ENCODE peak calls at places on chromosomes 11 and 22, in eight cellular contexts. One of them, this sample, is unnamed.

GRCh38 chr11:110858556-110858921 is 146.3 kb upstream of the ARHGAP20 start:
- DNase-seq in lower lobe of right lung: no peak
- DNase-seq in tibial artery: peak; percentile 65
- DNase-seq in psoas muscle: peak; percentile 58
- DNase-seq in IMR-90: no peak
- DNase-seq in ovary: no peak
- DNase-seq in mucosa of descending colon: peak; percentile 27
- DNase-seq in HCT116: no peak
- DNase-seq in this sample: no peak

GRCh38 chr11:117026593-117027330 is 71.5 kb downstream of the SIK3 start:
- DNase-seq in HCT116: peak; percentile 19
- DNase-seq in lower lobe of right lung: no peak
- DNase-seq in psoas muscle: no peak
- DNase-seq in ovary: no peak
- DNase-seq in IMR-90: peak; percentile 90
- DNase-seq in tibial artery: no peak
- DNase-seq in mucosa of descending colon: no peak
- DNase-seq in this sample: no peak

GRCh38 chr11:70581991-70582885 is 183.9 kb downstream of the CTTN start:
- DNase-seq in IMR-90: no peak
- DNase-seq in ovary: no peak
- DNase-seq in psoas muscle: no peak
- DNase-seq in lower lobe of right lung: peak; percentile 19
- DNase-seq in tibial artery: peak; percentile 52
- DNase-seq in HCT116: no peak
- DNase-seq in mucosa of descending colon: peak; percentile 5
- DNase-seq in this sample: peak; percentile 17

GRCh38 chr11:2548596-2548995 is 103.8 kb downstream of the KCNQ1 start:
- DNase-seq in HCT116: no peak
- DNase-seq in mucosa of descending colon: peak; percentile 12
- DNase-seq in IMR-90: no peak
- DNase-seq in tibial artery: peak; percentile 25
- DNase-seq in lower lobe of right lung: peak; percentile 16
- DNase-seq in ovary: no peak
- DNase-seq in psoas muscle: no peak
- DNase-seq in this sample: peak; percentile 5

GRCh38 chr11:89487016-89487415 is 4.2 kb downstream of the NOX4 start:
- DNase-seq in HCT116: no peak
- DNase-seq in ovary: no peak
- DNase-seq in mucosa of descending colon: no peak
- DNase-seq in psoas muscle: no peak
- DNase-seq in IMR-90: peak; percentile 75
- DNase-seq in lower lobe of right lung: no peak
- DNase-seq in tibial artery: no peak
- DNase-seq in this sample: no peak

GRCh38 chr11:64482588-64482987 is 108.4 kb upstream of the SLC22A12 start:
- DNase-seq in IMR-90: no peak
- DNase-seq in HCT116: no peak
- DNase-seq in tibial artery: no peak
- DNase-seq in mucosa of descending colon: no peak
- DNase-seq in ovary: no peak
- DNase-seq in lower lobe of right lung: no peak
- DNase-seq in psoas muscle: no peak
- DNase-seq in this sample: no peak

GRCh38 chr11:119693253-119693815 is 35.7 kb downstream of the NECTIN1 start:
- DNase-seq in HCT116: no peak
- DNase-seq in ovary: no peak
- DNase-seq in IMR-90: no peak
- DNase-seq in mucosa of descending colon: no peak
- DNase-seq in tibial artery: no peak
- DNase-seq in psoas muscle: no peak
- DNase-seq in lower lobe of right lung: no peak
- DNase-seq in this sample: no peak

GRCh38 chr22:33049125-33049729 is 9.0 kb downstream of the SYN3 start:
- DNase-seq in HCT116: peak; percentile 44
- DNase-seq in mucosa of descending colon: peak; percentile 55
- DNase-seq in ovary: peak; percentile 47
- DNase-seq in tibial artery: peak; percentile 81
- DNase-seq in lower lobe of right lung: peak; percentile 67
- DNase-seq in IMR-90: peak; percentile 67
- DNase-seq in psoas muscle: peak; percentile 77
- DNase-seq in this sample: no peak

GRCh38 chr11:37704791-37705190 is 1106.8 kb upstream of the RAG2 start:
- DNase-seq in tibial artery: no peak
- DNase-seq in IMR-90: no peak
- DNase-seq in ovary: no peak
- DNase-seq in mucosa of descending colon: no peak
- DNase-seq in HCT116: no peak
- DNase-seq in lower lobe of right lung: no peak
- DNase-seq in psoas muscle: no peak
- DNase-seq in this sample: no peak

GRCh38 chr11:114147389-114148382 is 88.2 kb downstream of the ZBTB16 start:
- DNase-seq in psoas muscle: no peak
- DNase-seq in mucosa of descending colon: no peak
- DNase-seq in ovary: no peak
- DNase-seq in tibial artery: no peak
- DNase-seq in HCT116: no peak
- DNase-seq in IMR-90: no peak
- DNase-seq in lower lobe of right lung: no peak
- DNase-seq in this sample: no peak

GRCh38 chr22:30695351-30695762 is 683 bp downstream of the OSBP2 start:
- DNase-seq in HCT116: no peak
- DNase-seq in IMR-90: no peak
- DNase-seq in lower lobe of right lung: no peak
- DNase-seq in ovary: peak; percentile 12
- DNase-seq in mucosa of descending colon: peak; percentile 39
- DNase-seq in tibial artery: no peak
- DNase-seq in psoas muscle: peak; percentile 16
- DNase-seq in this sample: no peak

GRCh38 chr11:34653851-34654490 is 33.1 kb downstream of the EHF start:
- DNase-seq in lower lobe of right lung: peak; percentile 70
- DNase-seq in mucosa of descending colon: no peak
- DNase-seq in HCT116: peak; percentile 93
- DNase-seq in ovary: no peak
- DNase-seq in tibial artery: no peak
- DNase-seq in psoas muscle: peak; percentile 58
- DNase-seq in IMR-90: peak; percentile 99
- DNase-seq in this sample: peak; percentile 79
- TF ChIP-seq CTCF in lower lobe of right lung: no peak
- TF ChIP-seq CTCF in mucosa of descending colon: no peak
- TF ChIP-seq CTCF in HCT116: peak; percentile 8
- TF ChIP-seq CTCF in ovary: no peak
- TF ChIP-seq CTCF in tibial artery: no peak
- TF ChIP-seq CTCF in psoas muscle: no peak
- TF ChIP-seq CTCF in IMR-90: peak; percentile 32
- TF ChIP-seq CTCF in this sample: no peak

GRCh38 chr11:3882671-3883070 is 27.2 kb downstream of the STIM1 start:
- DNase-seq in ovary: no peak
- DNase-seq in lower lobe of right lung: no peak
- DNase-seq in psoas muscle: no peak
- DNase-seq in HCT116: no peak
- DNase-seq in IMR-90: no peak
- DNase-seq in tibial artery: no peak
- DNase-seq in mucosa of descending colon: no peak
- DNase-seq in this sample: no peak

GRCh38 chr11:3878036-3878584 is 22.6 kb downstream of the STIM1 start:
- DNase-seq in mucosa of descending colon: no peak
- DNase-seq in HCT116: no peak
- DNase-seq in psoas muscle: no peak
- DNase-seq in IMR-90: no peak
- DNase-seq in lower lobe of right lung: no peak
- DNase-seq in tibial artery: no peak
- DNase-seq in ovary: no peak
- DNase-seq in this sample: no peak

GRCh38 chr11:3879967-3880542 is 24.6 kb downstream of the STIM1 start:
- DNase-seq in mucosa of descending colon: no peak
- DNase-seq in IMR-90: no peak
- DNase-seq in lower lobe of right lung: no peak
- DNase-seq in ovary: no peak
- DNase-seq in psoas muscle: no peak
- DNase-seq in HCT116: no peak
- DNase-seq in tibial artery: no peak
- DNase-seq in this sample: no peak

GRCh38 chr11:3879216-3879966 is 23.9 kb downstream of the STIM1 start:
- DNase-seq in HCT116: no peak
- DNase-seq in ovary: no peak
- DNase-seq in lower lobe of right lung: no peak
- DNase-seq in tibial artery: no peak
- DNase-seq in psoas muscle: no peak
- DNase-seq in mucosa of descending colon: no peak
- DNase-seq in IMR-90: no peak
- DNase-seq in this sample: no peak

GRCh38 chr11:3880724-3881123 is 25.3 kb downstream of the STIM1 start:
- DNase-seq in tibial artery: no peak
- DNase-seq in psoas muscle: no peak
- DNase-seq in HCT116: no peak
- DNase-seq in mucosa of descending colon: no peak
- DNase-seq in IMR-90: peak; percentile 58
- DNase-seq in lower lobe of right lung: no peak
- DNase-seq in ovary: no peak
- DNase-seq in this sample: no peak
- H3K4me1 ChIP-seq in tibial artery: peaks cover 26% of the 10 kb centered on the region
- H3K4me1 ChIP-seq in psoas muscle: peaks cover 46% of the 10 kb centered on the region
- H3K4me1 ChIP-seq in HCT116: peaks cover 41% of the 10 kb centered on the region
- H3K4me1 ChIP-seq in mucosa of descending colon: peaks cover 36% of the 10 kb centered on the region
- H3K4me1 ChIP-seq in IMR-90: peaks cover 7% of the 10 kb centered on the region
- H3K4me1 ChIP-seq in lower lobe of right lung: peaks cover 30% of the 10 kb centered on the region
- H3K4me1 ChIP-seq in ovary: peaks cover 12% of the 10 kb centered on the region
- H3K4me1 ChIP-seq in this sample: peaks cover 9% of the 10 kb centered on the region

GRCh38 chr11:65576867-65577755 is 1.3 kb downstream of the EHBP1L1 start:
- DNase-seq in HCT116: no peak
- DNase-seq in psoas muscle: peak; percentile 85
- DNase-seq in IMR-90: peak; percentile 43
- DNase-seq in lower lobe of right lung: peak; percentile 85
- DNase-seq in mucosa of descending colon: peak; percentile 81
- DNase-seq in ovary: peak; percentile 45
- DNase-seq in tibial artery: peak; percentile 95
- DNase-seq in this sample: peak; percentile 86

GRCh38 chr11:65578134-65578533 is 2.3 kb downstream of the EHBP1L1 start:
- DNase-seq in lower lobe of right lung: no peak
- DNase-seq in mucosa of descending colon: no peak
- DNase-seq in tibial artery: no peak
- DNase-seq in ovary: no peak
- DNase-seq in HCT116: no peak
- DNase-seq in psoas muscle: no peak
- DNase-seq in IMR-90: no peak
- DNase-seq in this sample: no peak

GRCh38 chr11:65576232-65576866 is 496 bp downstream of the EHBP1L1 start:
- DNase-seq in ovary: peak; percentile 59
- DNase-seq in HCT116: no peak
- DNase-seq in lower lobe of right lung: peak; percentile 77
- DNase-seq in IMR-90: no peak
- DNase-seq in tibial artery: no peak
- DNase-seq in mucosa of descending colon: no peak
- DNase-seq in psoas muscle: peak; percentile 53
- DNase-seq in this sample: peak; percentile 64

GRCh38 chr11:65578667-65579066 is 2.8 kb downstream of the EHBP1L1 start:
- DNase-seq in mucosa of descending colon: no peak
- DNase-seq in HCT116: no peak
- DNase-seq in tibial artery: no peak
- DNase-seq in lower lobe of right lung: no peak
- DNase-seq in ovary: no peak
- DNase-seq in psoas muscle: no peak
- DNase-seq in IMR-90: no peak
- DNase-seq in this sample: no peak

GRCh38 chr11:65577756-65578109 is 1.9 kb downstream of the EHBP1L1 start:
- DNase-seq in HCT116: no peak
- DNase-seq in lower lobe of right lung: no peak
- DNase-seq in IMR-90: no peak
- DNase-seq in ovary: no peak
- DNase-seq in mucosa of descending colon: no peak
- DNase-seq in tibial artery: no peak
- DNase-seq in psoas muscle: no peak
- DNase-seq in this sample: no peak
- H3K4me3 ChIP-seq in HCT116: peak overlapping the region; percentile 78
- H3K4me3 ChIP-seq in lower lobe of right lung: peak overlapping the region; percentile 81
- H3K4me3 ChIP-seq in IMR-90: no peak overlapping the region
- H3K4me3 ChIP-seq in ovary: peak overlapping the region; percentile 69
- H3K4me3 ChIP-seq in mucosa of descending colon: no peak overlapping the region
- H3K4me3 ChIP-seq in tibial artery: peak overlapping the region; percentile 94
- H3K4me3 ChIP-seq in psoas muscle: peak overlapping the region; percentile 99
- H3K4me3 ChIP-seq in this sample: peak overlapping the region; percentile 91

GRCh38 chr11:78179459-78180071 is 8.9 kb downstream of the KCTD21 start:
- DNase-seq in ovary: no peak
- DNase-seq in psoas muscle: no peak
- DNase-seq in lower lobe of right lung: no peak
- DNase-seq in HCT116: no peak
- DNase-seq in tibial artery: no peak
- DNase-seq in IMR-90: no peak
- DNase-seq in mucosa of descending colon: no peak
- DNase-seq in this sample: no peak
- TF ChIP-seq CTCF in ovary: no peak
- TF ChIP-seq CTCF in psoas muscle: no peak
- TF ChIP-seq CTCF in lower lobe of right lung: no peak
- TF ChIP-seq CTCF in HCT116: no peak
- TF ChIP-seq CTCF in tibial artery: no peak
- TF ChIP-seq CTCF in IMR-90: no peak
- TF ChIP-seq CTCF in mucosa of descending colon: no peak
- TF ChIP-seq CTCF in this sample: no peak

GRCh38 chr11:131866535-131867400 is 496.4 kb downstream of the NTM start:
- DNase-seq in lower lobe of right lung: no peak
- DNase-seq in ovary: no peak
- DNase-seq in mucosa of descending colon: no peak
- DNase-seq in psoas muscle: no peak
- DNase-seq in HCT116: no peak
- DNase-seq in IMR-90: no peak
- DNase-seq in tibial artery: no peak
- DNase-seq in this sample: no peak
- H3K4me1 ChIP-seq in lower lobe of right lung: no peaks in the 10 kb centered on the region
- H3K4me1 ChIP-seq in ovary: no peaks in the 10 kb centered on the region
- H3K4me1 ChIP-seq in mucosa of descending colon: no peaks in the 10 kb centered on the region
- H3K4me1 ChIP-seq in psoas muscle: no peaks in the 10 kb centered on the region
- H3K4me1 ChIP-seq in HCT116: no peaks in the 10 kb centered on the region
- H3K4me1 ChIP-seq in IMR-90: no peaks in the 10 kb centered on the region
- H3K4me1 ChIP-seq in tibial artery: no peaks in the 10 kb centered on the region
- H3K4me1 ChIP-seq in this sample: no peaks in the 10 kb centered on the region

DNA sequence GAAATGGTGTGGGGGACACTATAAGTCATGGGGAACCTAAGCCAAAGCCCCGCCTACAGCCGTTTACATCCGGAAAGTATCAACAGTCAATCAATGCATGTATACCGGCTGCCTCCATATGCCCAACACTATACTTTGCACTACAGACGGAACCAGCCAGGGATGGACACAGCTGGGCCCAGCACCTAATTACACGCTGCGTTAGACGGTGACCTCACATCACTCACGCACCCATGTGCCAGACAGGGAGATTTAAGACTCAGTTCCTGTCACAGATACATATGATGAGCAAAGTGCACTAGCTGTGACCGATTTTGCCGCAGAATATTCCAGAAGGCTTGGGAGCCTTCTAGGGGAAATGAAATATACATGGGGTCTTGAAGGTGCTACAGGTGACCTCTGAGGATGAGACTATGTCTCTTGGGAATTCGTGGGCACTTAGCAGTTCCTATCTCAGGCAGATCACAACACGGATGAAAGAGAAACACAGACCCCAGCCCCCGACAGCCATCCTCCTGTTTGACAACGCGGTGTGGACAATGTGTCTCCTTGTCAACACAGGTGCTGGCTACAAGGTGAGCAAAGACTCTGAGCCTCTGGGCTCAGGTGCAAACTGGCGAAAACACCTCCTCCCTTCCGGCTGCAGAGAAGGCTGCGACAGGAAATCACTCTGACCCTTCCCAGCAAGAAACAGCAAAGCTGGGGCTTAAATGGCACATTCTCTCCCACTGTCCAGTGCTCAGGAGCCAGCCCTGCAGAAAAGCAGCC is 8.0 kb downstream of the AHNAK start:
- DNase-seq in mucosa of descending colon: no peak
- DNase-seq in lower lobe of right lung: no peak
- DNase-seq in tibial artery: no peak
- DNase-seq in IMR-90: no peak
- DNase-seq in ovary: no peak
- DNase-seq in HCT116: no peak
- DNase-seq in psoas muscle: no peak
- DNase-seq in this sample: no peak
- H3K4me3 ChIP-seq in mucosa of descending colon: no peak overlapping the region
- H3K4me3 ChIP-seq in lower lobe of right lung: peak overlapping the region; percentile 29
- H3K4me3 ChIP-seq in tibial artery: peak overlapping the region; percentile 87
- H3K4me3 ChIP-seq in IMR-90: no peak overlapping the region
- H3K4me3 ChIP-seq in ovary: peak overlapping the region; percentile 24
- H3K4me3 ChIP-seq in HCT116: peak overlapping the region; percentile 39
- H3K4me3 ChIP-seq in psoas muscle: peak overlapping the region; percentile 91
- H3K4me3 ChIP-seq in this sample: no peak overlapping the region